ENCODE peak calls at places on chromosome 17, in eight cellular contexts. One of them, this sample, is unnamed.

GRCh38 chr17:58741121-58741625 is 14.5 kb upstream of the PPM1E start:
- DNase-seq in astrocyte: peak
- DNase-seq in IMR-90: peak
- DNase-seq in A549: peak
- DNase-seq in PC-9: peak
- DNase-seq in OCI-LY7: no peak
- DNase-seq in neuronal stem cell: no peak
- DNase-seq in mammary epithelial cell: peak
- DNase-seq in this sample: peak

GRCh38 chr17:47720754-47721533 is 12.1 kb upstream of the TBX21 start:
- DNase-seq in astrocyte: peak
- DNase-seq in IMR-90: no peak
- DNase-seq in A549: no peak
- DNase-seq in PC-9: peak
- DNase-seq in OCI-LY7: no peak
- DNase-seq in neuronal stem cell: no peak
- DNase-seq in mammary epithelial cell: peak
- DNase-seq in this sample: peak

GRCh38 chr17:34131386-34131785 is 123.7 kb upstream of the CCL2 start:
- DNase-seq in astrocyte: no peak
- DNase-seq in IMR-90: no peak
- DNase-seq in A549: no peak
- DNase-seq in PC-9: no peak
- DNase-seq in OCI-LY7: no peak
- DNase-seq in neuronal stem cell: no peak
- DNase-seq in mammary epithelial cell: no peak
- DNase-seq in this sample: no peak

GRCh38 chr17:75672011-75672410 is 4.9 kb downstream of the SAP30BP start:
- DNase-seq in astrocyte: no peak
- DNase-seq in IMR-90: no peak
- DNase-seq in A549: no peak
- DNase-seq in PC-9: no peak
- DNase-seq in OCI-LY7: no peak
- DNase-seq in neuronal stem cell: no peak
- DNase-seq in mammary epithelial cell: no peak
- DNase-seq in this sample: no peak

GRCh38 chr17:76147211-76148014 is 6.4 kb upstream of the FOXJ1 start:
- DNase-seq in astrocyte: no peak
- DNase-seq in IMR-90: peak
- DNase-seq in A549: no peak
- DNase-seq in PC-9: no peak
- DNase-seq in OCI-LY7: peak
- DNase-seq in neuronal stem cell: no peak
- DNase-seq in mammary epithelial cell: peak
- DNase-seq in this sample: peak

GRCh38 chr17:76635039-76635438 is 8.5 kb downstream of the ST6GALNAC1 start:
- DNase-seq in astrocyte: peak
- DNase-seq in IMR-90: peak
- DNase-seq in A549: no peak
- DNase-seq in PC-9: no peak
- DNase-seq in OCI-LY7: no peak
- DNase-seq in neuronal stem cell: no peak
- DNase-seq in mammary epithelial cell: no peak
- DNase-seq in this sample: peak

GRCh38 chr17:58313815-58314705 is 14.5 kb downstream of the TSPOAP1 start:
- DNase-seq in astrocyte: no peak
- DNase-seq in IMR-90: no peak
- DNase-seq in A549: no peak
- DNase-seq in PC-9: no peak
- DNase-seq in OCI-LY7: no peak
- DNase-seq in neuronal stem cell: no peak
- DNase-seq in mammary epithelial cell: no peak
- DNase-seq in this sample: no peak

GRCh38 chr17:77225246-77225645 is 84.5 kb downstream of the SEC14L1 start:
- DNase-seq in astrocyte: no peak
- DNase-seq in IMR-90: no peak
- DNase-seq in A549: no peak
- DNase-seq in PC-9: no peak
- DNase-seq in OCI-LY7: no peak
- DNase-seq in neuronal stem cell: no peak
- DNase-seq in mammary epithelial cell: no peak
- DNase-seq in this sample: no peak

GRCh38 chr17:14101976-14102375 is 32.7 kb downstream of the COX10 start:
- DNase-seq in astrocyte: no peak
- DNase-seq in IMR-90: no peak
- DNase-seq in A549: no peak
- DNase-seq in PC-9: no peak
- DNase-seq in OCI-LY7: no peak
- DNase-seq in neuronal stem cell: no peak
- DNase-seq in mammary epithelial cell: no peak
- DNase-seq in this sample: no peak

GRCh38 chr17:19554393-19554792 is 20.7 kb downstream of the SLC47A1 start:
- DNase-seq in astrocyte: no peak
- DNase-seq in IMR-90: no peak
- DNase-seq in A549: no peak
- DNase-seq in PC-9: no peak
- DNase-seq in OCI-LY7: no peak
- DNase-seq in neuronal stem cell: no peak
- DNase-seq in mammary epithelial cell: no peak
- DNase-seq in this sample: no peak

GRCh38 chr17:78053777-78054468 is 74.6 kb downstream of the TMC6 start:
- DNase-seq in astrocyte: no peak
- DNase-seq in IMR-90: no peak
- DNase-seq in A549: no peak
- DNase-seq in PC-9: no peak
- DNase-seq in OCI-LY7: no peak
- DNase-seq in neuronal stem cell: no peak
- DNase-seq in mammary epithelial cell: peak
- DNase-seq in this sample: peak

GRCh38 chr17:66750756-66751543 is 84.0 kb upstream of the CACNG5 start:
- DNase-seq in astrocyte: no peak
- DNase-seq in IMR-90: no peak
- DNase-seq in A549: no peak
- DNase-seq in PC-9: no peak
- DNase-seq in OCI-LY7: no peak
- DNase-seq in neuronal stem cell: no peak
- DNase-seq in mammary epithelial cell: no peak
- DNase-seq in this sample: no peak

GRCh38 chr17:17538417-17539391 is 42.5 kb upstream of the RASD1 start:
- DNase-seq in astrocyte: peak
- DNase-seq in IMR-90: peak
- DNase-seq in A549: peak
- DNase-seq in PC-9: peak
- DNase-seq in OCI-LY7: no peak
- DNase-seq in neuronal stem cell: no peak
- DNase-seq in mammary epithelial cell: no peak
- DNase-seq in this sample: no peak

DNA sequence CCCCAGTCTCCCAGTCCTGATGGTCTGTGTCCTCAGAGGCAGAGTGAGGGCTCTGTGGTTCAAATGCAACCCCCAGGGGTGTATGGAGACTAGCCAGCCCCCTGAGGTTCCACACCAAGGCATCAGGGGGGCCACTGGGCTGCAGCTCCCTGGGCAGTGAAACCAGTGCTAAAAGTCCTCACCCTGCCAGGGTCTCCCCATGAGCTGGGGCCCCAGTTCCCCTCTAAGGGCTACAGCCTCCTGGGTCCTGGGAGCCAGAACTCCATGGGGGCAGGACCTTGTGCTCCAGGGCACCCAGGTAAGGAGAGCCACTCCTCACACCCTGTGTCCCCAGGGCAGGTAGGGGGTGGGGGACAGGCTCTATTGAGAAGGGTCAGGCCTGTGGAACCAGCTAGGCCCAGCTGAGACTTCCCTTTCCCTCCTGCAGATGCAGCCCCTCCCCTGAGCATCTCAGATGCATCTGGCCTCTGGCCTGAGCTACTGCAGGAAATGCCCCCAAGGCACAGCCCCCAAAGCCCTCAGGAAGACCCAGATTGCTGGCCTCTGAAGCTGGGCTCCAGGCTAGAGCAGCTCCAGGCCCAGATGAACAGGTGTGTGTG is 6.4 kb upstream of the DCAF7 start:
- DNase-seq in astrocyte: no peak
- DNase-seq in IMR-90: no peak
- DNase-seq in A549: no peak
- DNase-seq in PC-9: no peak
- DNase-seq in OCI-LY7: peak
- DNase-seq in neuronal stem cell: no peak
- DNase-seq in mammary epithelial cell: no peak
- DNase-seq in this sample: no peak
- H3K4me2 ChIP-seq in astrocyte: no peak
- H3K4me2 ChIP-seq in IMR-90: no peak
- H3K4me2 ChIP-seq in A549: no peak
- H3K4me2 ChIP-seq in PC-9: no peak
- H3K4me2 ChIP-seq in OCI-LY7: no peak
- H3K4me2 ChIP-seq in neuronal stem cell: no peak
- H3K4me2 ChIP-seq in mammary epithelial cell: no peak
- H3K4me2 ChIP-seq in this sample: no peak

GRCh38 chr17:73561066-73561465 is 83.2 kb downstream of the SDK2 start:
- DNase-seq in astrocyte: no peak
- DNase-seq in IMR-90: no peak
- DNase-seq in A549: no peak
- DNase-seq in PC-9: no peak
- DNase-seq in OCI-LY7: no peak
- DNase-seq in neuronal stem cell: no peak
- DNase-seq in mammary epithelial cell: no peak
- DNase-seq in this sample: no peak

GRCh38 chr17:73559532-73559931 is 84.7 kb downstream of the SDK2 start:
- DNase-seq in astrocyte: no peak
- DNase-seq in IMR-90: no peak
- DNase-seq in A549: no peak
- DNase-seq in PC-9: no peak
- DNase-seq in OCI-LY7: no peak
- DNase-seq in neuronal stem cell: no peak
- DNase-seq in mammary epithelial cell: no peak
- DNase-seq in this sample: no peak

GRCh38 chr17:73562896-73563295 is 81.3 kb downstream of the SDK2 start:
- DNase-seq in astrocyte: no peak
- DNase-seq in IMR-90: no peak
- DNase-seq in A549: no peak
- DNase-seq in PC-9: no peak
- DNase-seq in OCI-LY7: no peak
- DNase-seq in neuronal stem cell: no peak
- DNase-seq in mammary epithelial cell: peak
- DNase-seq in this sample: peak

GRCh38 chr17:73564856-73565255 is 79.4 kb downstream of the SDK2 start:
- DNase-seq in astrocyte: no peak
- DNase-seq in IMR-90: no peak
- DNase-seq in A549: no peak
- DNase-seq in PC-9: no peak
- DNase-seq in OCI-LY7: no peak
- DNase-seq in neuronal stem cell: no peak
- DNase-seq in mammary epithelial cell: no peak
- DNase-seq in this sample: no peak

GRCh38 chr17:73560661-73561060 is 83.6 kb downstream of the SDK2 start:
- DNase-seq in astrocyte: no peak
- DNase-seq in IMR-90: no peak
- DNase-seq in A549: peak
- DNase-seq in PC-9: no peak
- DNase-seq in OCI-LY7: peak
- DNase-seq in neuronal stem cell: no peak
- DNase-seq in mammary epithelial cell: peak
- DNase-seq in this sample: no peak
- H3K4me2 ChIP-seq in astrocyte: no peak
- H3K4me2 ChIP-seq in IMR-90: no peak
- H3K4me2 ChIP-seq in A549: no peak
- H3K4me2 ChIP-seq in PC-9: no peak
- H3K4me2 ChIP-seq in OCI-LY7: no peak
- H3K4me2 ChIP-seq in neuronal stem cell: no peak
- H3K4me2 ChIP-seq in mammary epithelial cell: peak
- H3K4me2 ChIP-seq in this sample: no peak

GRCh38 chr17:40176409-40177110 is 710 bp upstream of the RAPGEFL1 start:
- DNase-seq in astrocyte: no peak
- DNase-seq in IMR-90: no peak
- DNase-seq in A549: no peak
- DNase-seq in PC-9: peak
- DNase-seq in OCI-LY7: no peak
- DNase-seq in neuronal stem cell: no peak
- DNase-seq in mammary epithelial cell: peak
- DNase-seq in this sample: no peak
- H3K4me2 ChIP-seq in astrocyte: peak
- H3K4me2 ChIP-seq in IMR-90: peak
- H3K4me2 ChIP-seq in A549: no peak
- H3K4me2 ChIP-seq in PC-9: peak
- H3K4me2 ChIP-seq in OCI-LY7: no peak
- H3K4me2 ChIP-seq in neuronal stem cell: no peak
- H3K4me2 ChIP-seq in mammary epithelial cell: peak
- H3K4me2 ChIP-seq in this sample: peak

GRCh38 chr17:65583921-65584603 is 22.6 kb upstream of the AXIN2 start:
- DNase-seq in astrocyte: no peak
- DNase-seq in IMR-90: no peak
- DNase-seq in A549: no peak
- DNase-seq in PC-9: no peak
- DNase-seq in OCI-LY7: no peak
- DNase-seq in neuronal stem cell: no peak
- DNase-seq in mammary epithelial cell: no peak
- DNase-seq in this sample: no peak
- H3K4me2 ChIP-seq in astrocyte: no peak
- H3K4me2 ChIP-seq in IMR-90: no peak
- H3K4me2 ChIP-seq in A549: no peak
- H3K4me2 ChIP-seq in PC-9: no peak
- H3K4me2 ChIP-seq in OCI-LY7: no peak
- H3K4me2 ChIP-seq in neuronal stem cell: no peak
- H3K4me2 ChIP-seq in mammary epithelial cell: no peak
- H3K4me2 ChIP-seq in this sample: no peak